ENCODE peak calls at places on chromosomes 3 and 15, in four cellular contexts. One of them, this sample, is unnamed.

GRCh38 chr3:61422945-61423740 is 138.2 kb upstream of the PTPRG start:
- DNase-seq in stimulated activated CD8-positive, alpha-beta memory T cell treated with anti-CD3 and anti-CD28 coated beads, Interleukin-15, amount 100 ng/mL, for 24 hours: no peak
- DNase-seq in renal cortical epithelial cell: no peak
- DNase-seq in iris pigment epithelial cell: no peak
- DNase-seq in this sample: no peak

GRCh38 chr15:96551722-96552121 is 221.2 kb downstream of the NR2F2 start:
- DNase-seq in stimulated activated CD8-positive, alpha-beta memory T cell treated with anti-CD3 and anti-CD28 coated beads, Interleukin-15, amount 100 ng/mL, for 24 hours: no peak
- DNase-seq in renal cortical epithelial cell: no peak
- DNase-seq in iris pigment epithelial cell: no peak
- DNase-seq in this sample: no peak

GRCh38 chr3:172159376-172159775 is 120.0 kb downstream of the FNDC3B start:
- DNase-seq in stimulated activated CD8-positive, alpha-beta memory T cell treated with anti-CD3 and anti-CD28 coated beads, Interleukin-15, amount 100 ng/mL, for 24 hours: no peak
- DNase-seq in renal cortical epithelial cell: no peak
- DNase-seq in iris pigment epithelial cell: no peak
- DNase-seq in this sample: no peak

GRCh38 chr3:37050242-37050641 is 56.9 kb downstream of the MLH1 start:
- DNase-seq in stimulated activated CD8-positive, alpha-beta memory T cell treated with anti-CD3 and anti-CD28 coated beads, Interleukin-15, amount 100 ng/mL, for 24 hours: no peak
- DNase-seq in renal cortical epithelial cell: no peak
- DNase-seq in iris pigment epithelial cell: no peak
- DNase-seq in this sample: no peak

GRCh38 chr3:150055332-150055731 is 84.6 kb upstream of the PFN2 start:
- DNase-seq in stimulated activated CD8-positive, alpha-beta memory T cell treated with anti-CD3 and anti-CD28 coated beads, Interleukin-15, amount 100 ng/mL, for 24 hours: no peak
- DNase-seq in renal cortical epithelial cell: no peak
- DNase-seq in iris pigment epithelial cell: no peak
- DNase-seq in this sample: no peak

GRCh38 chr3:151315136-151315535 is 1.5 kb downstream of the GPR87 start:
- DNase-seq in stimulated activated CD8-positive, alpha-beta memory T cell treated with anti-CD3 and anti-CD28 coated beads, Interleukin-15, amount 100 ng/mL, for 24 hours: no peak
- DNase-seq in renal cortical epithelial cell: no peak
- DNase-seq in iris pigment epithelial cell: peak
- DNase-seq in this sample: no peak

GRCh38 chr3:89434621-89435380 is 327.4 kb downstream of the EPHA3 start:
- DNase-seq in stimulated activated CD8-positive, alpha-beta memory T cell treated with anti-CD3 and anti-CD28 coated beads, Interleukin-15, amount 100 ng/mL, for 24 hours: no peak
- DNase-seq in renal cortical epithelial cell: no peak
- DNase-seq in iris pigment epithelial cell: no peak
- DNase-seq in this sample: no peak

GRCh38 chr15:64571857-64572291 is 111.5 kb downstream of the ZNF609 start:
- DNase-seq in stimulated activated CD8-positive, alpha-beta memory T cell treated with anti-CD3 and anti-CD28 coated beads, Interleukin-15, amount 100 ng/mL, for 24 hours: no peak
- DNase-seq in renal cortical epithelial cell: peak
- DNase-seq in iris pigment epithelial cell: no peak
- DNase-seq in this sample: no peak

GRCh38 chr3:139670196-139670595 is 7.6 kb downstream of the NMNAT3 start:
- DNase-seq in stimulated activated CD8-positive, alpha-beta memory T cell treated with anti-CD3 and anti-CD28 coated beads, Interleukin-15, amount 100 ng/mL, for 24 hours: no peak
- DNase-seq in renal cortical epithelial cell: no peak
- DNase-seq in iris pigment epithelial cell: no peak
- DNase-seq in this sample: no peak

GRCh38 chr3:147318900-147319299 is 87.4 kb downstream of the ZIC4 start:
- DNase-seq in stimulated activated CD8-positive, alpha-beta memory T cell treated with anti-CD3 and anti-CD28 coated beads, Interleukin-15, amount 100 ng/mL, for 24 hours: no peak
- DNase-seq in renal cortical epithelial cell: no peak
- DNase-seq in iris pigment epithelial cell: no peak
- DNase-seq in this sample: no peak

GRCh38 chr3:124802702-124803101 is 72.5 kb downstream of the UMPS start:
- DNase-seq in stimulated activated CD8-positive, alpha-beta memory T cell treated with anti-CD3 and anti-CD28 coated beads, Interleukin-15, amount 100 ng/mL, for 24 hours: no peak
- DNase-seq in renal cortical epithelial cell: no peak
- DNase-seq in iris pigment epithelial cell: no peak
- DNase-seq in this sample: no peak

GRCh38 chr15:90818251-90819210 is 49.9 kb upstream of the FURIN start:
- DNase-seq in stimulated activated CD8-positive, alpha-beta memory T cell treated with anti-CD3 and anti-CD28 coated beads, Interleukin-15, amount 100 ng/mL, for 24 hours: no peak
- DNase-seq in renal cortical epithelial cell: no peak
- DNase-seq in iris pigment epithelial cell: no peak
- DNase-seq in this sample: peak

GRCh38 chr15:75167588-75168076 is 34.0 kb upstream of the C15orf39 start:
- DNase-seq in stimulated activated CD8-positive, alpha-beta memory T cell treated with anti-CD3 and anti-CD28 coated beads, Interleukin-15, amount 100 ng/mL, for 24 hours: no peak
- DNase-seq in renal cortical epithelial cell: no peak
- DNase-seq in iris pigment epithelial cell: peak
- DNase-seq in this sample: peak

This sample was measured in skeletal muscle cell.